ENCODE peak calls at places on chromosomes 16 and 17, in nine cellular contexts. K is T-helper 1 cell; G is midbrain; W is substantia nigra; U is NCI-H2029 treated with DMSO at 0.1 percent for 48 hours; C is stimulated activated CD4-positive, alpha-beta T cell treated with anti-CD3 and anti-CD28 coated beads, Interleukin-1b, Interleukin-23, amount 100 ng/mL, for 24 hours; M is A549; D is iPS-NIHi11; O is EH. T is an unnamed sample.

GRCh38 chr17:58338454-58338841 is 9.9 kb upstream of the TSPOAP1 start:
- DNase-seq in G (no peak), D (no peak), O (no peak), M (no peak), U (no peak), K (no peak), W (no peak), C (no peak), T (no peak)

GRCh38 chr17:49337900-49338299 is 24.1 kb downstream of the ZNF652 start:
- DNase-seq in K (no peak), M (no peak), C (no peak), G (no peak), W (no peak), U (no peak), O (peak), D (no peak), T (no peak)

GRCh38 chr17:42553161-42553818 is 567 bp downstream of the HSD17B1 start:
- DNase-seq in K (no peak), W (no peak), G (no peak), O (no peak), U (no peak), C (no peak), D (no peak), M (peak), T (no peak)

GRCh38 chr17:34177642-34178041 is 77.4 kb upstream of the CCL2 start:
- DNase-seq in K (no peak), C (no peak), M (no peak), W (no peak), O (peak), G (no peak), U (no peak), D (no peak), T (no peak)

GRCh38 chr16:59737274-59737673 is 1003.2 kb upstream of the GOT2 start:
- DNase-seq in C (no peak), U (no peak), D (no peak), M (no peak), G (no peak), O (no peak), K (no peak), W (no peak), T (no peak)

GRCh38 chr17:82242977-82243647 is 14.3 kb downstream of the SLC16A3 start:
- DNase-seq in C (no peak), K (no peak), W (peak), G (peak), M (peak), O (peak), U (no peak), D (no peak), T (peak)

GRCh38 chr17:9150407-9151090 is 129.2 kb downstream of the NTN1 start:
- DNase-seq in O (peak), D (peak), C (no peak), W (no peak), K (no peak), M (no peak), G (no peak), U (no peak), T (no peak)

GRCh38 chr17:8350339-8350738 is 10.7 kb downstream of the ODF4 start:
- DNase-seq in U (no peak), W (no peak), O (no peak), K (no peak), D (no peak), C (no peak), G (no peak), M (no peak), T (no peak)

GRCh38 chr17:42849451-42850157 is 1.4 kb upstream of the AOC3 start:
- DNase-seq in G (no peak), W (no peak), K (no peak), C (no peak), D (no peak), U (no peak), O (peak), M (no peak), T (no peak)

GRCh38 chr17:40094874-40095273 is 5.5 kb downstream of the NR1D1 start:
- DNase-seq in W (no peak), O (no peak), M (no peak), U (no peak), K (no peak), C (no peak), D (no peak), G (no peak), T (no peak)